ENCODE peak calls at places on chromosomes 13 and 19, in six cellular contexts. G is AG04450; Y is chondrocyte; N is activated T-helper 1 cell treated with anti-CD3 and anti-CD28 coated beads, Interleukin-2, amount 50 U/mL, for 16 hours; C is EH; R is activated CD4-positive, alpha-beta T cell treated with anti-CD3 and anti-CD28 coated beads, Interleukin-2, amount 50 U/mL, for 48 hours. U is an unnamed sample.

GRCh38 chr19:58350001-58350801 is 3.1 kb downstream of the A1BG start:
- DNase-seq in C (no peak), R (no peak), Y (peak; percentile 90), N (no peak), G (no peak), U (no peak)

GRCh38 chr13:21742041-21742440 is 71.2 kb downstream of the FGF9 start:
- DNase-seq in Y (no peak), N (no peak), C (no peak), R (no peak), G (no peak), U (no peak)

GRCh38 chr13:33611016-33611805 is 206.7 kb upstream of the RFC3 start:
- DNase-seq in Y (no peak), R (no peak), G (peak; percentile 23), N (no peak), C (no peak), U (no peak)

GRCh38 chr19:58334691-58335249 is 8.0 kb downstream of the ZSCAN22 start:
- DNase-seq in Y (no peak), G (no peak), N (no peak), C (no peak), R (no peak), U (no peak)

GRCh38 chr19:13007292-13008045 is 12.2 kb downstream of the NFIX start:
- DNase-seq in R (no peak), N (no peak), Y (no peak), G (no peak), C (no peak), U (no peak)

GRCh38 chr19:42150940-42151339 is 18.7 kb upstream of the POU2F2 start:
- DNase-seq in R (no peak), G (no peak), N (no peak), Y (no peak), C (no peak), U (no peak)

GRCh38 chr13:80132741-80133601 is 208.0 kb downstream of the SPRY2 start:
- DNase-seq in R (no peak), Y (no peak), C (peak; percentile 74), N (no peak), G (no peak), U (no peak)

GRCh38 chr13:36531746-36532486 is 99.6 kb downstream of the CCNA1 start:
- DNase-seq in G (no peak), Y (no peak), N (no peak), C (peak; percentile 18), R (no peak), U (no peak)

GRCh38 chr13:61891420-61891819 is 475.8 kb upstream of the PCDH20 start:
- DNase-seq in C (no peak), Y (no peak), R (no peak), G (no peak), N (no peak), U (no peak)

GRCh38 chr13:37065893-37066526 is 6.5 kb upstream of the SUPT20H start:
- DNase-seq in C (no peak), N (no peak), G (no peak), R (no peak), Y (no peak), U (no peak)

GRCh38 chr13:27171830-27172494 is 351 bp upstream of the USP12 start:
- DNase-seq in C (peak; percentile 92), R (peak; percentile 85), G (peak; percentile 67), N (peak; percentile 84), Y (peak; percentile 96), U (peak; percentile 91)

GRCh38 chr19:17406039-17406886 is 833 bp upstream of the BST2 start:
- DNase-seq in Y (no peak), R (peak; percentile 44), G (no peak), C (peak; percentile 79), N (no peak), U (no peak)

GRCh38 chr19:47749326-47749725 is 4.0 kb downstream of the NOP53 start:
- DNase-seq in Y (no peak), C (no peak), N (no peak), R (no peak), G (no peak), U (no peak)

GRCh38 chr19:41298327-41298964 is 11.5 kb upstream of the CCDC97 start:
- DNase-seq in Y (no peak), N (no peak), C (peak; percentile 89), G (peak; percentile 48), R (no peak), U (no peak)

GRCh38 chr13:113791226-113791625 is 32.2 kb downstream of the TMEM255B start:
- DNase-seq in G (no peak), R (no peak), N (no peak), Y (no peak), C (no peak), U (no peak)

GRCh38 chr13:28497143-28497876 is 2.4 kb upstream of the FLT1 start:
- DNase-seq in Y (no peak), R (no peak), N (no peak), C (no peak), G (no peak), U (no peak)

GRCh38 chr13:50323440-50324070 is 308.3 kb downstream of the KCNRG start:
- DNase-seq in C (peak; percentile 89), G (peak; percentile 71), R (no peak), Y (no peak), N (no peak), U (no peak)

GRCh38 chr19:53102186-53102585 is 1.0 kb downstream of the ZNF160 start:
- DNase-seq in C (no peak), R (no peak), Y (no peak), G (no peak), N (no peak), U (peak; percentile 4)

GRCh38 chr19:5352229-5352763 is 11.7 kb upstream of the PTPRS start:
- DNase-seq in C (no peak), Y (no peak), R (no peak), G (no peak), N (no peak), U (no peak)

GRCh38 chr19:50485284-50485955 is 8.8 kb upstream of the GARIN5A start:
- DNase-seq in R (no peak), C (no peak), Y (peak; percentile 49), G (no peak), N (no peak), U (no peak)

U was measured in T-helper 2 cell treated with Interferon-gamma antibody and Interleukin-4, amounts not matched to agents 5 μg/mL and 100 μg/mL, for 36 hours.